ENCODE peak calls at places on chromosome 21, in nine cellular contexts. C is heart left ventricle, E is prostate gland, I is lower leg skin, T is transverse colon, Y is breast epithelium, U is IMR-90, O is stomach, A is ovary. K is an unnamed sample.

GRCh38 chr21:31340942-31341487 is 3.0 kb downstream of the TIAM1 start:
- DNase-seq in T (no peak), A (no peak), I (no peak), E (no peak), C (no peak), O (no peak), U (no peak), Y (no peak), K (no peak)

GRCh38 chr21:42061866-42062542 is 9.1 kb upstream of the UMODL1 start:
- DNase-seq in O (no peak), C (no peak), Y (no peak), T (peak), U (no peak), E (no peak), A (no peak), I (no peak), K (no peak)

GRCh38 chr21:38766987-38767722 is 38.6 kb upstream of the ETS2 start:
- DNase-seq in O (peak), C (no peak), A (no peak), E (peak), U (no peak), Y (no peak), T (peak), I (no peak), K (peak)

GRCh38 chr21:31537872-31538576 is 121.5 kb upstream of the SOD1 start:
- DNase-seq in A (no peak), O (no peak), T (no peak), I (no peak), Y (no peak), U (no peak), E (no peak), C (no peak), K (no peak)

GRCh38 chr21:21715286-21715969 is 717.2 kb downstream of the NCAM2 start:
- DNase-seq in C (no peak), A (no peak), Y (no peak), E (no peak), U (peak), I (no peak), O (no peak), T (no peak), K (no peak)

GRCh38 chr21:46667191-46667734 is 31.8 kb downstream of the PRMT2 start:
- DNase-seq in A (no peak), U (peak), T (no peak), I (no peak), C (no peak), O (no peak), Y (no peak), E (no peak), K (no peak)

GRCh38 chr21:20998456-20998789 is 214 bp downstream of the NCAM2 start:
- DNase-seq in E (no peak), T (no peak), I (no peak), A (no peak), O (no peak), C (no peak), Y (no peak), U (no peak), K (no peak)

GRCh38 chr21:32558131-32558530 is 27.2 kb downstream of the TCP10L start:
- DNase-seq in A (no peak), I (no peak), C (no peak), O (no peak), E (no peak), T (no peak), Y (no peak), U (no peak), K (no peak)

GRCh38 chr21:17679002-17679600 is 66.4 kb upstream of the BTG3 start:
- DNase-seq in O (no peak), U (peak), E (peak), I (no peak), T (no peak), Y (no peak), C (peak), A (no peak), K (no peak)

GRCh38 chr21:21163904-21164303 is 165.7 kb downstream of the NCAM2 start:
- DNase-seq in T (peak), I (peak), C (peak), A (no peak), E (peak), O (peak), U (peak), Y (peak), K (peak)

GRCh38 chr21:39314155-39315027 is 959 bp upstream of the BRWD1 start:
- DNase-seq in C (peak), A (peak), I (peak), E (peak), T (peak), O (peak), U (peak), Y (no peak), K (peak)

GRCh38 chr21:23160914-23161313 is 2162.7 kb downstream of the NCAM2 start:
- DNase-seq in U (no peak), Y (no peak), O (no peak), A (no peak), C (no peak), I (no peak), E (no peak), T (no peak), K (no peak)

GRCh38 chr21:16454371-16454770 is 724.6 kb downstream of the USP25 start:
- DNase-seq in O (no peak), Y (no peak), A (no peak), E (no peak), U (no peak), T (no peak), C (no peak), I (no peak), K (no peak)

GRCh38 chr21:41583274-41583790 is 75.4 kb upstream of the TMPRSS2 start:
- DNase-seq in T (no peak), U (peak), A (peak), C (no peak), O (peak), I (no peak), E (peak), Y (peak), K (peak)

GRCh38 chr21:41241341-41241740 is 73.4 kb downstream of the BACE2 start:
- DNase-seq in I (no peak), O (no peak), Y (no peak), C (no peak), E (no peak), T (no peak), A (no peak), U (no peak), K (no peak)

GRCh38 chr21:44845418-44846200 is 27.7 kb upstream of the SUMO3 start:
- DNase-seq in O (peak), A (no peak), Y (peak), I (no peak), U (peak), C (peak), E (no peak), T (peak), K (peak)
- H3K4me3 ChIP-seq in O (peak), A (peak), Y (peak), I (no peak), U (peak), C (peak), E (peak), T (peak), K (no peak)

GRCh38 chr21:34859976-34860653 is 189.0 kb downstream of the RUNX1 start:
- DNase-seq in A (no peak), I (no peak), U (no peak), O (no peak), E (no peak), C (no peak), T (no peak), Y (no peak), K (no peak)

GRCh38 chr21:34862951-34863350 is 186.2 kb downstream of the RUNX1 start:
- DNase-seq in O (no peak), U (no peak), A (no peak), C (no peak), I (no peak), T (no peak), Y (no peak), E (no peak), K (no peak)

GRCh38 chr21:34858559-34858958 is 189.8 kb downstream of the CLIC6 start:
- DNase-seq in U (no peak), E (no peak), Y (no peak), T (no peak), O (no peak), C (no peak), A (no peak), I (no peak), K (no peak)

GRCh38 chr21:34864370-34865209 is 184.5 kb downstream of the RUNX1 start:
- DNase-seq in C (no peak), Y (no peak), I (no peak), A (no peak), U (no peak), O (no peak), E (no peak), T (no peak), K (no peak)

DNA sequence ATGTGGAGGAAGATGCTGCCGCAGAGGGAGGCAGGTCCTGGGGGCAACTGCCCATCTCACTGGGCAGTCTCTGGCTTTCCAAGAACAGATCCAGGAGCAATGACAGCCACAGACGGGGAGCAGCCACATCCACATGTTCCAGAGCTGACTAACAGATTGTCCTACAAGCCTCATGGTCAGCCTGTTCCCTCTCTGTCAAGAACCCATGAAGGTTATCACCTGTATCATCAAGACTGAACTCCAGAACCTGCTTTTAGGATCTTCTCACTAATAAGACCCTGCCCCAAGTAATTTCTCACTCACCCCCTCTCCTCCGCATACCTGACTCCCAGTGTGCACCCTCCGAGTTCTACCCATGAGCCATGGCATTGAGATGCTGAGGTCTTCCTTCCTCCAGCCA is 187.8 kb downstream of the RUNX1 start:
- DNase-seq in O (no peak), T (no peak), E (no peak), A (no peak), Y (no peak), U (no peak), I (no peak), C (no peak), K (no peak)
- TF ChIP-seq POLR2A in O (no peak), T (no peak), E (no peak), A (no peak), Y (no peak), U (no peak), I (no peak), C (no peak), K (no peak)

GRCh38 chr21:27221084-27221483 is 254.2 kb upstream of the ADAMTS5 start:
- DNase-seq in O (no peak), A (no peak), C (no peak), I (no peak), Y (no peak), T (no peak), U (no peak), E (no peak), K (no peak)
- H3K4me3 ChIP-seq in O (no peak), A (no peak), C (no peak), I (no peak), Y (no peak), T (no peak), U (no peak), E (no peak), K (no peak)

GRCh38 chr21:43975469-43976098 is 36.5 kb upstream of the TRAPPC10 start:
- DNase-seq in Y (peak), O (peak), C (peak), A (peak), T (peak), E (peak), I (peak), U (peak), K (peak)

GRCh38 chr21:43973634-43973955 is 38.5 kb upstream of the TRAPPC10 start:
- DNase-seq in E (no peak), A (no peak), U (no peak), O (no peak), I (no peak), T (no peak), Y (no peak), C (no peak), K (no peak)

GRCh38 chr21:43976661-43977060 is 35.4 kb upstream of the TRAPPC10 start:
- DNase-seq in Y (no peak), I (no peak), U (no peak), A (no peak), T (no peak), C (no peak), O (peak), E (no peak), K (no peak)

GRCh38 chr21:43972850-43973633 is 39.1 kb upstream of the TRAPPC10 start:
- DNase-seq in Y (no peak), I (no peak), A (peak), C (no peak), T (no peak), U (peak), E (no peak), O (peak), K (no peak)

GRCh38 chr21:43974791-43975468 is 37.2 kb upstream of the TRAPPC10 start:
- DNase-seq in O (no peak), T (no peak), Y (no peak), C (no peak), A (no peak), U (no peak), I (no peak), E (no peak), K (no peak)
- TF ChIP-seq POLR2A in O (no peak), T (no peak), Y (no peak), C (no peak), A (no peak), U (no peak), I (no peak), E (no peak), K (no peak)

DNA sequence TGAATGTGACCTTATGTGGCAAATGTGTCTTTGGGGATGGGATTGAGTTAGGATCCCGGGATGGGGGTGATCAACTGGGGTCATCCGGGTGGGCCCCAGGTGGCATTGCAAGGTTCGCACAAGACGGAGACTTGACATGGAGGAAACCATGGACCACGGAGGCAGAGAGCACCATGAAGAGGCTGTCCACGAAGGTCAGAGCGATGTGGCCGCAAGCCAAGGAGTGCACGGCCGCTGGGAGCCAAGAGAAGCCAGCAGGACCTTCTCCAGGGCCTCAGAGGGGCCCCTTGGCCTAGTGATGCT is 22.3 kb upstream of the COL18A1 start:
- DNase-seq in T (no peak), A (no peak), O (no peak), E (no peak), I (no peak), Y (no peak), C (peak), U (no peak), K (no peak)
- H3K4me3 ChIP-seq in T (no peak), A (no peak), O (no peak), E (no peak), I (no peak), Y (no peak), C (no peak), U (no peak), K (no peak)

GRCh38 chr21:37555672-37556261 is 189.2 kb downstream of the DYRK1A start:
- DNase-seq in I (no peak), C (no peak), O (no peak), Y (no peak), U (no peak), T (no peak), E (no peak), A (no peak), K (no peak)

GRCh38 chr21:37554661-37555379 is 188.2 kb downstream of the DYRK1A start:
- DNase-seq in T (no peak), C (no peak), I (no peak), A (no peak), U (no peak), O (no peak), Y (no peak), E (no peak), K (no peak)

GRCh38 chr21:37550618-37551405 is 184.2 kb downstream of the DYRK1A start:
- DNase-seq in E (no peak), O (peak), A (no peak), C (no peak), I (no peak), T (no peak), U (no peak), Y (no peak), K (no peak)

GRCh38 chr21:37551406-37552355 is 185.1 kb downstream of the DYRK1A start:
- DNase-seq in A (peak), Y (no peak), I (no peak), O (peak), T (no peak), E (no peak), C (no peak), U (no peak), K (no peak)

DNA sequence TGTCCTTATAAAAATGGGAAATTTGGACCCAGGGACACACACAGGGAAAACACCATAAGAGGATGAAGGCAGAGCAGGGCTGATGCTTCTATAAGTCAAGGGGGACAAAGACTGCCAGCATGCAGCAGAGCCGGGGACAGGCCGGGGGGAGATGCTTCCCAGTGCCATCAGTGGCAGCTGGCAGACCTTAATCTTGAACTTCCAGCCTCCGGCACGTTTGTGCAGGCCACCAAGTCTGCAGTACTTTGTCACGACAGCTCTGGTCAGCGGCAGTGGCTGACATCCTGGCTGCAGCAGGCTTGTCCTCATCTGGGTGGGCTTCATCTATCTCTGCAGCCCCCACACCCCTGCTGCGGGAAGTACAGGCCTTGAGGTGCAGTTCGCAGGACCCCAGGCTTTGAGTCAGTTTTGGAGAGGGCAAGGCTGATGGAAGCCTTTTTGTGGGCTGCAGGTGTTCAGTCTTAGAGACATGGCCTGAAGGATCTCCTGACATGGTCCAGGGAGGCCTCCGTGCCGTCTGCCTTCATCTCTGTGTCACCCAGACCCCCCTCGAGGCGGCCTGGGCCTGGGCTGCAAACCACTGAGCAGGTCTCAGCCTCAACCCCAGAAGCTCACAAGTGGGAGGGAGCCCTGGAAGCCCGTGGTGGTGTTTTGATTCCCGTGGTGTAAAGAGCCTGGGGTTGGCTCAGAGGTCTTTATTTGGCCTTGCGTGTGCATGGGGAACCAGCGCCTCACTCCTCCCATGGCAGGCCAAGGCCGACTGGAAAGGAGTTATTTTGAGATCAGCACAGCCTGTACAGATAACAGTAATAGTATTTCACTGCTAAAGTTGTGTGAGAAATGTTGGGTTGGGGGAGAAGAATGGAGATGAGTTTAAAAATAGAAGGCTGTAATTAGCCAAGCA is 186.2 kb downstream of the DYRK1A start:
- DNase-seq in C (peak), U (no peak), E (no peak), Y (no peak), O (no peak), A (peak), I (no peak), T (no peak), K (no peak)
- TF ChIP-seq POLR2A in C (peak), U (no peak), E (no peak), Y (no peak), O (no peak), A (no peak), I (no peak), T (no peak), K (no peak)

GRCh38 chr21:29145837-29146453 is 15.5 kb downstream of the MAP3K7CL start:
- DNase-seq in Y (peak), E (peak), A (no peak), O (no peak), U (no peak), I (peak), C (no peak), T (no peak), K (no peak)

GRCh38 chr21:29144736-29145353 is 14.4 kb downstream of the MAP3K7CL start:
- DNase-seq in T (no peak), C (no peak), Y (no peak), U (peak), O (no peak), A (no peak), E (no peak), I (no peak), K (no peak)

GRCh38 chr21:29148535-29148934 is 18.1 kb downstream of the MAP3K7CL start:
- DNase-seq in T (no peak), O (no peak), E (peak), C (peak), Y (no peak), A (no peak), U (peak), I (peak), K (no peak)

GRCh38 chr21:29145354-29145782 is 14.9 kb downstream of the MAP3K7CL start:
- DNase-seq in C (no peak), A (no peak), Y (no peak), T (no peak), E (peak), U (peak), I (peak), O (no peak), K (no peak)

GRCh38 chr21:29146726-29147125 is 16.3 kb downstream of the MAP3K7CL start:
- DNase-seq in C (no peak), O (no peak), U (no peak), T (no peak), E (no peak), I (no peak), A (no peak), Y (no peak), K (no peak)
- H3K4me3 ChIP-seq in C (no peak), O (no peak), U (no peak), T (no peak), E (no peak), I (no peak), A (no peak), Y (no peak), K (no peak)

GRCh38 chr21:37071561-37072238 is 1.2 kb downstream of the PIGP start:
- DNase-seq in O (peak), Y (peak), I (peak), A (peak), T (peak), E (peak), C (peak), U (peak), K (peak)
- TF ChIP-seq POLR2A in O (no peak), Y (no peak), I (no peak), A (peak), T (no peak), E (peak), C (no peak), U (peak), K (peak)

DNA sequence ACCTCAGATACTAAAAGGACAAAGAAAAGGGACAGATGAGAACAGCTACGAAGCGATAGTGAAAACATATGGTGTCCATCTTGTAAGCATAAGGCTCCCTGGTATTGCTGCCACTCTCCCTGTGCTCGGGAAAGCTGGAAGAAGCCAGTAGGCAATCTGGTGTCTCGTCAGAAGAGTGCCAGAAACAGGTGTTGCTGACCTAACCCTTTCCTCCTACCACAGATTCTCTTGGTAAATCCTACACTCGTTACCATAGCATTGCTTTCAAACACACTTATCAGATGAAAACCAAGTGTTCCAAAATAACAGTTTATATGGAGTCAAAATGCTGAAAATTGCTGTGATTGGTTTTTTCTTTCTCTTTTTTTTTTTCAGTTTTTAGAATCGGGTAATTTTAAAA is 146.3 kb downstream of the NRIP1 start:
- DNase-seq in A (no peak), C (no peak), I (no peak), O (no peak), E (no peak), T (no peak), Y (no peak), U (no peak), K (no peak)
- H3K4me3 ChIP-seq in A (no peak), C (no peak), I (no peak), O (no peak), E (no peak), T (no peak), Y (no peak), U (no peak), K (no peak)